ENCODE peak calls at places on chromosome 9, in eight cellular contexts. O is stimulated activated CD4-positive, alpha-beta T cell treated with anti-CD3 and anti-CD28 coated beads, Interleukin-15, amount 100 ng/mL, for 1 hour; U is RPMI8226; C is mesendoderm; E is spleen; H is ACHN; X is stimulated activated CD8-positive, alpha-beta memory T cell treated with anti-CD3 and anti-CD28 coated beads, Interleukin-4, amount 100 ng/mL, for 1 hour; K is AG20443. B is an unnamed sample.

GRCh38 chr9:6133346-6134063 is 82.1 kb upstream of the IL33 start:
- DNase-seq in O (no peak), U (no peak), C (no peak), E (no peak), H (no peak), X (no peak), K (no peak), B (no peak)

GRCh38 chr9:129979346-129979745 is 63.6 kb downstream of the FNBP1 start:
- DNase-seq in O (no peak), U (no peak), C (no peak), E (no peak), H (no peak), X (no peak), K (no peak), B (no peak)

GRCh38 chr9:132670816-132671371 is 630 bp downstream of the GTF3C4 start:
- DNase-seq in O (peak), U (peak), C (peak), E (peak), H (peak), X (peak), K (peak), B (peak)

GRCh38 chr9:19470981-19471650 is 62.3 kb downstream of the ACER2 start:
- DNase-seq in O (no peak), U (no peak), C (no peak), E (no peak), H (no peak), X (no peak), K (no peak), B (no peak)

GRCh38 chr9:95316794-95317118 is 753 bp downstream of the FANCC start:
- DNase-seq in O (no peak), U (peak), C (peak), E (peak), H (peak), X (no peak), K (peak), B (peak)

GRCh38 chr9:22817181-22817580 is 370.6 kb downstream of the DMRTA1 start:
- DNase-seq in O (no peak), U (no peak), C (peak), E (no peak), H (no peak), X (no peak), K (peak), B (no peak)

GRCh38 chr9:136160321-136160938 is 41.8 kb upstream of the TMEM250 start:
- DNase-seq in O (no peak), U (no peak), C (no peak), E (no peak), H (no peak), X (no peak), K (no peak), B (peak)

GRCh38 chr9:79621916-79622575 is 50.3 kb downstream of the TLE4 start:
- DNase-seq in O (no peak), U (no peak), C (peak), E (no peak), H (no peak), X (no peak), K (peak), B (no peak)

GRCh38 chr9:81847181-81847915 is 80.9 kb upstream of the SPATA31D4 start:
- DNase-seq in O (no peak), U (no peak), C (no peak), E (no peak), H (no peak), X (no peak), K (no peak), B (no peak)

GRCh38 chr9:136297016-136297691 is 6.7 kb downstream of the CCDC187 start:
- DNase-seq in O (no peak), U (peak), C (no peak), E (no peak), H (no peak), X (no peak), K (no peak), B (no peak)

GRCh38 chr9:137128158-137129088 is 10.5 kb upstream of the GRIN1 start:
- DNase-seq in O (no peak), U (peak), C (no peak), E (no peak), H (no peak), X (no peak), K (no peak), B (no peak)

GRCh38 chr9:16245756-16246440 is 624.6 kb downstream of the BNC2 start:
- DNase-seq in O (no peak), U (peak), C (no peak), E (no peak), H (no peak), X (no peak), K (peak), B (no peak)

GRCh38 chr9:76194896-76195295 is 199.3 kb downstream of the RFK start:
- DNase-seq in O (no peak), U (no peak), C (no peak), E (no peak), H (no peak), X (no peak), K (peak), B (no peak)

GRCh38 chr9:112447283-112447761 is 39.3 kb upstream of the KIAA1958 start:
- DNase-seq in O (no peak), U (peak), C (no peak), E (no peak), H (no peak), X (no peak), K (peak), B (no peak)

GRCh38 chr9:91771864-91772263 is 178.2 kb downstream of the ROR2 start:
- DNase-seq in O (no peak), U (no peak), C (no peak), E (no peak), H (no peak), X (no peak), K (no peak), B (no peak)

GRCh38 chr9:133477992-133478850 is 678 bp downstream of the SLC2A6 start:
- DNase-seq in O (no peak), U (peak), C (peak), E (peak), H (peak), X (no peak), K (peak), B (peak)

GRCh38 chr9:129361196-129361595 is 183.1 kb upstream of the IER5L start:
- DNase-seq in O (no peak), U (no peak), C (no peak), E (no peak), H (no peak), X (no peak), K (no peak), B (no peak)

GRCh38 chr9:137301086-137301947 is 754 bp downstream of the NRARP start:
- DNase-seq in O (no peak), U (peak), C (peak), E (no peak), H (peak), X (no peak), K (peak), B (peak)

GRCh38 chr9:121612511-121612998 is 38.9 kb upstream of the DAB2IP start:
- DNase-seq in O (no peak), U (peak), C (peak), E (no peak), H (no peak), X (no peak), K (no peak), B (peak)

GRCh38 chr9:114177423-114178064 is 22.2 kb downstream of the COL27A1 start:
- DNase-seq in O (no peak), U (no peak), C (no peak), E (peak), H (peak), X (no peak), K (peak), B (no peak)

GRCh38 chr9:130522233-130522808 is 57.1 kb upstream of the FUBP3 start:
- DNase-seq in O (no peak), U (no peak), C (peak), E (no peak), H (no peak), X (no peak), K (no peak), B (peak)

B was measured in neural progenitor cell.